ENCODE peak calls at places on chromosomes 1 and 21, in five cellular contexts. U is A549, R is HEK293T, I is GM12878, C is K562. J is an unnamed sample.

GRCh38 chr1:33438364-33439145 is 7.7 kb upstream of the PHC2 start:
- DNase-seq in U (no peak), R (no peak), I (no peak), C (no peak), J (no peak)

GRCh38 chr1:10506677-10507047 is 31.9 kb downstream of the PEX14 start:
- DNase-seq in U (no peak), R (no peak), I (no peak), C (no peak), J (no peak)

GRCh38 chr21:41932191-41932575 is 21.6 kb downstream of the C2CD2 start:
- DNase-seq in U (no peak), R (no peak), I (no peak), C (peak), J (peak)

GRCh38 chr1:21966247-21967000 is 10.4 kb upstream of the CELA3B start:
- DNase-seq in U (no peak), R (no peak), I (no peak), C (no peak), J (peak)

GRCh38 chr1:202154766-202155477 is 5.5 kb downstream of the PTPN7 start:
- DNase-seq in U (peak), R (peak), I (no peak), C (peak), J (peak)

GRCh38 chr1:187390157-187390556 is 561.4 kb downstream of the PLA2G4A start:
- DNase-seq in U (peak), R (no peak), I (no peak), C (no peak), J (peak)

GRCh38 chr1:211735208-211736170 is 60.1 kb upstream of the NEK2 start:
- DNase-seq in U (peak), R (peak), I (no peak), C (peak), J (peak)

GRCh38 chr1:27663735-27664119 is 8.3 kb downstream of the IFI6 start:
- DNase-seq in U (no peak), R (no peak), I (no peak), C (no peak), J (no peak)

GRCh38 chr1:33997127-33998047 is 133.5 kb downstream of the HMGB4 start:
- DNase-seq in U (no peak), R (no peak), I (no peak), C (no peak), J (no peak)

GRCh38 chr1:59328353-59328752 is 31.5 kb downstream of the FGGY start:
- DNase-seq in U (no peak), R (no peak), I (no peak), C (no peak), J (no peak)

GRCh38 chr21:44612669-44613229 is 870 bp downstream of the KRTAP10-8 start:
- DNase-seq in U (no peak), R (no peak), I (no peak), C (no peak), J (no peak)

GRCh38 chr1:157993179-157994080 is at the start of gene KIRREL1:
- DNase-seq in U (no peak), R (peak), I (no peak), C (peak), J (peak)

GRCh38 chr1:119139393-119139792 is 1.1 kb downstream of the WARS2 start:
- DNase-seq in U (no peak), R (no peak), I (peak), C (no peak), J (no peak)

GRCh38 chr21:45709127-45709526 is 65.6 kb downstream of the PCBP3 start:
- DNase-seq in U (no peak), R (no peak), I (no peak), C (no peak), J (peak)

GRCh38 chr1:3761296-3762010 is 9.2 kb downstream of the CCDC27 start:
- DNase-seq in U (no peak), R (no peak), I (no peak), C (no peak), J (no peak)

GRCh38 chr1:246971322-246971721 is 36.5 kb downstream of the ZNF695 start:
- DNase-seq in U (no peak), R (no peak), I (no peak), C (peak), J (peak)

GRCh38 chr21:42537106-42537742 is 23.6 kb downstream of the SLC37A1 start:
- DNase-seq in U (no peak), R (no peak), I (no peak), C (no peak), J (no peak)

GRCh38 chr1:84377480-84378095 is 20.7 kb upstream of the DNASE2B start:
- DNase-seq in U (no peak), R (no peak), I (no peak), C (no peak), J (peak)

GRCh38 chr1:244341455-244342450 is 110.0 kb downstream of the ADSS2 start:
- DNase-seq in U (peak), R (no peak), I (no peak), C (peak), J (no peak)

GRCh38 chr1:73366734-73367413 is 831.1 kb downstream of the LRRIQ3 start:
- DNase-seq in U (no peak), R (no peak), I (no peak), C (no peak), J (no peak)

GRCh38 chr1:48013270-48013669 is 16.1 kb upstream of the TRABD2B start:
- DNase-seq in U (no peak), R (no peak), I (no peak), C (no peak), J (no peak)

GRCh38 chr1:14826172-14826636 is 227.7 kb downstream of the KAZN start:
- DNase-seq in U (no peak), R (no peak), I (no peak), C (no peak), J (peak)

GRCh38 chr1:23865543-23865930 is 2.6 kb downstream of the FUCA1 start:
- DNase-seq in U (no peak), R (no peak), I (peak), C (no peak), J (peak)

GRCh38 chr1:44101356-44101755 is 17.3 kb upstream of the KLF17 start:
- DNase-seq in U (no peak), R (no peak), I (no peak), C (no peak), J (peak)

GRCh38 chr1:3061566-3061965 is 7.4 kb upstream of the PRDM16 start:
- DNase-seq in U (no peak), R (no peak), I (no peak), C (no peak), J (no peak)

GRCh38 chr1:169204184-169204583 is 97.7 kb downstream of the ATP1B1 start:
- DNase-seq in U (no peak), R (no peak), I (no peak), C (no peak), J (no peak)

GRCh38 chr1:63318255-63319068 is 3.9 kb upstream of the FOXD3 start:
- DNase-seq in U (no peak), R (no peak), I (no peak), C (no peak), J (no peak)

GRCh38 chr1:63321788-63322247 is 549 bp upstream of the FOXD3 start:
- DNase-seq in U (no peak), R (no peak), I (no peak), C (no peak), J (no peak)

GRCh38 chr1:63321061-63321787 is 1.1 kb upstream of the FOXD3 start:
- DNase-seq in U (no peak), R (no peak), I (no peak), C (no peak), J (no peak)

GRCh38 chr1:63319069-63320023 is 3.0 kb upstream of the FOXD3 start:
- DNase-seq in U (no peak), R (no peak), I (no peak), C (no peak), J (no peak)

GRCh38 chr1:63320024-63320799 is 2.2 kb upstream of the FOXD3 start:
- DNase-seq in U (no peak), R (no peak), I (no peak), C (no peak), J (no peak)
- TF ChIP-seq BHLHE40 in U (no peak), R (no peak), I (no peak), C (no peak), J (no peak)

GRCh38 chr1:109412551-109412950 is 13.7 kb downstream of the PSMA5 start:
- DNase-seq in U (no peak), R (no peak), I (no peak), C (no peak), J (no peak)
- TF ChIP-seq BHLHE40 in U (no peak), R (no peak), I (no peak), C (no peak), J (no peak)

GRCh38 chr1:90640325-90640724 is 76.8 kb downstream of the BARHL2 start:
- DNase-seq in U (no peak), R (no peak), I (no peak), C (no peak), J (no peak)
- TF ChIP-seq BHLHE40 in U (no peak), R (no peak), I (no peak), C (no peak), J (no peak)

DNA sequence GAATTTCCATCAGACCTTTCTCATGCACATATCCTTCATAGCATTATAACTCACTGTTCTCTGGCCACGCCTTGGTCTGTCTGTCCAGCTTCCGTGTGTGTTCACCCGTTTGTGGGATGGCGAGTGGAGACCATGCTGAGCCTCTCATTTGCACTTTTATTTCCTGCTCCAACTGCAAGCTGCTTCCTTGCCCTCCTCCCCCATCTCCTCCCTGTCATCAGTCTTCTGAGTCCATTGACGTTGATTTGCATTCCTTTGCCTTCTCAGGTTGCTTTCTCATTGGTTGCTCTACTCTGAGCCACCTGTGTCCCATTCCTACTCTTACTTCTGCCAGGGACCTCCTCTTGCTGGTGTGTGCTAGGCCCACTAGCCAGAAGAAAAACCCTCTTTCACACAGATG is 146.4 kb downstream of the NOS1AP start:
- DNase-seq in U (no peak), R (no peak), I (no peak), C (no peak), J (no peak)
- TF ChIP-seq BHLHE40 in U (no peak), R (no peak), I (no peak), C (no peak), J (no peak)

DNA sequence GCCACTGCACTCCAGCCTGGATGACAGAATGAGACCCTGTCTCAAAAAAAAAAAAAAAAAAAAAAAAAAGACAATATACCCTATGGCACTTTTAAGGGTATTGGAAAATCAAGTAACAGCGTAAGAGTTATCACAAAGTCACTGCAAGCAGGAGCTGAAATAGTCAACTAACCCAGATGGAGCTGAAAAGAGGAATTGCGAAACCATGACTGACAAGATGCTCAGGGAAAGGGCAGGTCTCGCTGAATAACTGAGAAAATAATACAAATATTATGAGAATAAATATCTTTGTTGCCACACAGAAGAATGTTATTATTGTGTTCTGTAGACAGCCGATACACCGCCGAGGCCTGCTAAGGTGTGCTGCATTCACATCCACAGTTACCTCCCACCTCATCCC is 17.8 kb downstream of the HLCS start:
- DNase-seq in U (no peak), R (no peak), I (no peak), C (no peak), J (peak)
- TF ChIP-seq BHLHE40 in U (no peak), R (no peak), I (no peak), C (no peak), J (no peak)

GRCh38 chr1:109252893-109253802 is 3.8 kb downstream of the CELSR2 start:
- DNase-seq in U (no peak), R (no peak), I (no peak), C (peak), J (no peak)

GRCh38 chr1:109254621-109255096 is 5.3 kb downstream of the CELSR2 start:
- DNase-seq in U (no peak), R (no peak), I (no peak), C (peak), J (no peak)

GRCh38 chr1:109255097-109255651 is 5.8 kb downstream of the CELSR2 start:
- DNase-seq in U (no peak), R (no peak), I (no peak), C (peak), J (no peak)

GRCh38 chr1:109255673-109256072 is 6.3 kb downstream of the CELSR2 start:
- DNase-seq in U (no peak), R (no peak), I (no peak), C (no peak), J (no peak)

DNA sequence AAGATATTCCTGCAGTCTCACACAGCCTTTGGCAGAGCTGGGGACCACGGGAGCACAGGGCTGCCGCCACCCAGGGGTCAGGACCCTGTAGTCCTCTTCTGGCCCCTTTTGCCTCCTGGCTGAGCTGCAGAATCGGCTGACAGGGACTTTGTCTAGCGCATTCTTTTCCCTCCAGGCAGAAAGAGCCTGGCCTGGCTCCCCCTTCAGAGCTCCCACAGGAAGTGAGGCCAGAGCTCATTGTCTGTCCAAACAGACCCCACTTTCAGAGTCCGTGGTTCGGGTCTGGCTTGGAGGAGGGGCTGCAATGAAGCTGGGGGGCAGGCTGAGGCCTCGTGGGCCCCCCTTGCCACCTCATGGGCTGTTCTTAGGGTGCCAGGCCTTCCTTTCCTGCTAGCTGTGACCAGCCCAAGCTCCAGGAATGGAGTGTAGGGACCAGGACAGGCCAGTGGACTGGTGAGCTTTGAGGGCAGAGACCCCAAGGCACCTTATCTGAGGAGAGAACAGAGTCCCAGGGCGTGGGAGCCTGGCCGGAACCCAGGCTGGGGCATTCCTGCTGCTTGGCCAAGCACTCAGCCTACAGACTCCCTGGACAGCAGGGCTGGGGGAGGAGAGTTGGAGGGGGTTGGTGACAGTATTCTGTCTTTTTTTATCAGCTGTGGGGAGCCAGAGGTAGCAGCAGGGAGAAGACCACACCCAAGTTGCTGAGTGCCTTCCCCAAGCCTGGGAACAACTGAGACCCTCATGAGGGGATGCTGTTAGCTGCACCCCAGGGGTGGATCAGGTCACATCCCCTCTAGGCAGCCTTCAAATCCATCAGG is 4.7 kb downstream of the CELSR2 start:
- DNase-seq in U (no peak), R (no peak), I (no peak), C (peak), J (no peak)
- TF ChIP-seq BHLHE40 in U (no peak), R (no peak), I (no peak), C (no peak), J (no peak)

DNA sequence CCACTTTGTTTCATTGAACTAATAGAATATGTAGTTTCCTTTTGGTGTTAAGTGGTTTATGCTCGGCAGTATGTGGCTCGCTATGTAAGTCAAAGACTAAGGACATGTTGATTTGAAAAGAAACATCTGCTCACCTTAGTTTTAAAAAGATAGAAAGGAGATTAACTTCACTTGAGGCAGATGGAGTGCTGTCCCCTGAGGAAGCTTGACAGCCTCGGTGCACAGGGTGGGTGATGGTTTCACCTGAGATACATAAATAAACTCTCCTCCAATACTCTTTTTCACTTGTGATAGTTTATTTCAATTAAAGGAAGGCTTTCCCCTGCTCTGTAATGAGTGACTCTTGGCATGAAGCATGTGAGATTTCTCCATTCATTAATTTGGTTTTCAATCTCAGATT is 70.8 kb upstream of the FMN2 start:
- DNase-seq in U (no peak), R (no peak), I (no peak), C (no peak), J (no peak)
- TF ChIP-seq BHLHE40 in U (no peak), R (no peak), I (no peak), C (no peak), J (no peak)